ENCODE peak calls at places on chromosomes 1 and 21, in four cellular contexts. U is AG04449; M is Right ventricle myocardium superior; Q is stimulated activated CD8-positive, alpha-beta memory T cell treated with anti-CD3 and anti-CD28 coated beads, Interleukin-4, amount 100 ng/mL, for 48 hours. V is an unnamed sample.

GRCh38 chr1:27536004-27536757 is 46.2 kb upstream of the WASF2 start:
- DNase-seq in U (no peak), M (no peak), Q (no peak), V (peak)

GRCh38 chr1:156836041-156836654 is 19.5 kb upstream of the SH2D2A start:
- DNase-seq in U (no peak), M (no peak), Q (peak), V (no peak)

GRCh38 chr1:154628122-154628405 is 20.1 kb upstream of the ADAR start:
- DNase-seq in U (no peak), M (no peak), Q (no peak), V (no peak)

GRCh38 chr21:14273736-14274538 is 58.0 kb downstream of the RBM11 start:
- DNase-seq in U (no peak), M (peak), Q (peak), V (peak)

GRCh38 chr1:243882276-243882675 is 32.2 kb upstream of the AKT3 start:
- DNase-seq in U (no peak), M (no peak), Q (no peak), V (no peak)

GRCh38 chr1:207050428-207050767 is 610 bp downstream of the YOD1 start:
- DNase-seq in U (no peak), M (no peak), Q (no peak), V (no peak)

GRCh38 chr1:55700359-55701130 is 485.4 kb upstream of the USP24 start:
- DNase-seq in U (no peak), M (no peak), Q (no peak), V (no peak)

GRCh38 chr1:150221552-150221951 is 14.4 kb downstream of the ANP32E start:
- DNase-seq in U (no peak), M (no peak), Q (no peak), V (no peak)

GRCh38 chr21:41289431-41289830 is 27.2 kb upstream of the FAM3B start:
- DNase-seq in U (no peak), M (no peak), Q (no peak), V (no peak)

GRCh38 chr1:224589006-224589405 is 27.1 kb upstream of the CNIH3 start:
- DNase-seq in U (no peak), M (no peak), Q (no peak), V (no peak)

GRCh38 chr1:114033219-114033706 is 54.0 kb downstream of the OLFML3 start:
- DNase-seq in U (no peak), M (no peak), Q (no peak), V (no peak)

GRCh38 chr21:25734654-25735220 is at the start of the genes ATP5PF and GABPA:
- DNase-seq in U (peak), M (peak), Q (peak), V (peak)

GRCh38 chr1:107477233-107477632 is 336.4 kb downstream of the NTNG1 start:
- DNase-seq in U (no peak), M (no peak), Q (peak), V (no peak)

GRCh38 chr1:15941899-15942660 is 33.8 kb downstream of the ZBTB17 start:
- DNase-seq in U (no peak), M (no peak), Q (peak), V (no peak)

GRCh38 chr1:201228011-201228983 is 37.7 kb downstream of the IGFN1 start:
- DNase-seq in U (no peak), M (no peak), Q (no peak), V (no peak)

GRCh38 chr21:42411197-42411869 is 7.6 kb downstream of the UBASH3A start:
- DNase-seq in U (no peak), M (no peak), Q (peak), V (no peak)

GRCh38 chr1:203590559-203590958 is 36.1 kb upstream of the ATP2B4 start:
- DNase-seq in U (no peak), M (no peak), Q (no peak), V (no peak)

GRCh38 chr1:101181930-101182329 is 54.9 kb upstream of the S1PR1 start:
- DNase-seq in U (no peak), M (no peak), Q (no peak), V (peak)

GRCh38 chr21:32812035-32812434 is 40.5 kb upstream of the PAXBP1 start:
- DNase-seq in U (no peak), M (peak), Q (no peak), V (peak)

GRCh38 chr1:218298398-218298797 is 13.3 kb downstream of the RRP15 start:
- DNase-seq in U (no peak), M (no peak), Q (no peak), V (no peak)

GRCh38 chr21:45423968-45424853 is 19.2 kb downstream of the COL18A1 start:
- DNase-seq in U (no peak), M (peak), Q (no peak), V (peak)

GRCh38 chr1:113223040-113223439 is 150.0 kb downstream of the LRIG2 start:
- DNase-seq in U (no peak), M (no peak), Q (no peak), V (no peak)

GRCh38 chr1:157132111-157132510 is 6.1 kb downstream of the ETV3 start:
- DNase-seq in U (no peak), M (no peak), Q (no peak), V (no peak)

GRCh38 chr21:44532165-44532564 is 7.8 kb downstream of the KRTAP10-1 start:
- DNase-seq in U (no peak), M (no peak), Q (no peak), V (no peak)

GRCh38 chr21:32182449-32182848 is 96.4 kb downstream of the MIS18A start:
- DNase-seq in U (no peak), M (no peak), Q (no peak), V (no peak)

GRCh38 chr1:66489146-66489545 is 44.8 kb upstream of the SGIP1 start:
- DNase-seq in U (no peak), M (no peak), Q (no peak), V (no peak)

GRCh38 chr1:62286778-62287224 is 32.4 kb downstream of the KANK4 start:
- DNase-seq in U (no peak), M (no peak), Q (no peak), V (no peak)

V was measured in right cardiac atrium.